ENCODE peak calls at places on chromosome 6, in seven cellular contexts. One of them, this sample, is unnamed.

GRCh38 chr6:28125396-28125795 is 987 bp downstream of the ZSCAN16 start:
- DNase-seq in NCI-H1105: no peak
- DNase-seq in amygdala: no peak
- DNase-seq in NCI-H1694: no peak
- DNase-seq in head of caudate nucleus: no peak
- DNase-seq in suprapubic skin: no peak
- DNase-seq in left colon: no peak
- DNase-seq in this sample: no peak

GRCh38 chr6:139764498-139764986 is 390.1 kb upstream of the CITED2 start:
- DNase-seq in head of caudate nucleus: peak; percentile 4
- DNase-seq in NCI-H1105: no peak
- DNase-seq in NCI-H1694: no peak
- DNase-seq in left colon: no peak
- DNase-seq in amygdala: no peak
- DNase-seq in suprapubic skin: no peak
- DNase-seq in this sample: no peak

GRCh38 chr6:25315194-25315593 is 36.0 kb downstream of the CARMIL1 start:
- DNase-seq in amygdala: no peak
- DNase-seq in head of caudate nucleus: no peak
- DNase-seq in NCI-H1105: no peak
- DNase-seq in NCI-H1694: no peak
- DNase-seq in left colon: no peak
- DNase-seq in suprapubic skin: no peak
- DNase-seq in this sample: no peak

GRCh38 chr6:1524040-1524480 is 85.7 kb upstream of the FOXC1 start:
- DNase-seq in NCI-H1694: no peak
- DNase-seq in head of caudate nucleus: no peak
- DNase-seq in NCI-H1105: no peak
- DNase-seq in amygdala: no peak
- DNase-seq in suprapubic skin: no peak
- DNase-seq in left colon: peak; percentile 56
- DNase-seq in this sample: peak; percentile 82

GRCh38 chr6:107690864-107691661 is 133.1 kb downstream of the SCML4 start:
- DNase-seq in head of caudate nucleus: no peak
- DNase-seq in NCI-H1694: no peak
- DNase-seq in NCI-H1105: no peak
- DNase-seq in amygdala: no peak
- DNase-seq in suprapubic skin: no peak
- DNase-seq in left colon: no peak
- DNase-seq in this sample: no peak

GRCh38 chr6:122947355-122947754 is 48.7 kb upstream of the CLVS2 start:
- DNase-seq in suprapubic skin: no peak
- DNase-seq in amygdala: no peak
- DNase-seq in NCI-H1694: no peak
- DNase-seq in head of caudate nucleus: no peak
- DNase-seq in NCI-H1105: no peak
- DNase-seq in left colon: no peak
- DNase-seq in this sample: no peak

GRCh38 chr6:163147988-163148387 is 266.5 kb upstream of the QKI start:
- DNase-seq in amygdala: no peak
- DNase-seq in suprapubic skin: no peak
- DNase-seq in NCI-H1694: no peak
- DNase-seq in head of caudate nucleus: no peak
- DNase-seq in NCI-H1105: no peak
- DNase-seq in left colon: no peak
- DNase-seq in this sample: no peak

GRCh38 chr6:78300885-78301284 is 566.5 kb upstream of the IRAK1BP1 start:
- DNase-seq in suprapubic skin: no peak
- DNase-seq in NCI-H1694: no peak
- DNase-seq in NCI-H1105: no peak
- DNase-seq in head of caudate nucleus: no peak
- DNase-seq in amygdala: no peak
- DNase-seq in left colon: no peak
- DNase-seq in this sample: no peak

GRCh38 chr6:16533721-16534136 is 227.5 kb downstream of the ATXN1 start:
- DNase-seq in left colon: no peak
- DNase-seq in NCI-H1694: no peak
- DNase-seq in NCI-H1105: no peak
- DNase-seq in amygdala: no peak
- DNase-seq in suprapubic skin: no peak
- DNase-seq in head of caudate nucleus: no peak
- DNase-seq in this sample: no peak

GRCh38 chr6:119562168-119562567 is 212.6 kb upstream of the MAN1A1 start:
- DNase-seq in amygdala: no peak
- DNase-seq in NCI-H1105: no peak
- DNase-seq in NCI-H1694: no peak
- DNase-seq in suprapubic skin: no peak
- DNase-seq in left colon: no peak
- DNase-seq in head of caudate nucleus: no peak
- DNase-seq in this sample: no peak

GRCh38 chr6:105318660-105319059 is 84.2 kb downstream of the PREP start:
- DNase-seq in suprapubic skin: no peak
- DNase-seq in head of caudate nucleus: no peak
- DNase-seq in NCI-H1694: no peak
- DNase-seq in left colon: no peak
- DNase-seq in amygdala: no peak
- DNase-seq in NCI-H1105: no peak
- DNase-seq in this sample: no peak

GRCh38 chr6:7910654-7911344 is at the start of gene TXNDC5:
- DNase-seq in head of caudate nucleus: peak; percentile 86
- DNase-seq in left colon: peak; percentile 75
- DNase-seq in suprapubic skin: peak; percentile 75
- DNase-seq in NCI-H1694: peak; percentile 42
- DNase-seq in amygdala: peak; percentile 50
- DNase-seq in NCI-H1105: peak; percentile 56
- DNase-seq in this sample: peak; percentile 80

GRCh38 chr6:95228636-95229035 is 348.7 kb upstream of the MANEA start:
- DNase-seq in left colon: no peak
- DNase-seq in head of caudate nucleus: no peak
- DNase-seq in NCI-H1105: no peak
- DNase-seq in NCI-H1694: no peak
- DNase-seq in amygdala: no peak
- DNase-seq in suprapubic skin: no peak
- DNase-seq in this sample: no peak

GRCh38 chr6:155201461-155202226 is 62.2 kb upstream of the CLDN20 start:
- DNase-seq in suprapubic skin: no peak
- DNase-seq in left colon: no peak
- DNase-seq in NCI-H1105: no peak
- DNase-seq in head of caudate nucleus: no peak
- DNase-seq in amygdala: no peak
- DNase-seq in NCI-H1694: no peak
- DNase-seq in this sample: no peak

GRCh38 chr6:87794922-87795885 is 93.2 kb upstream of the AKIRIN2 start:
- DNase-seq in head of caudate nucleus: no peak
- DNase-seq in left colon: no peak
- DNase-seq in NCI-H1694: no peak
- DNase-seq in suprapubic skin: no peak
- DNase-seq in amygdala: no peak
- DNase-seq in NCI-H1105: no peak
- DNase-seq in this sample: no peak

GRCh38 chr6:27374824-27375612 is 13.5 kb upstream of the ZNF391 start:
- DNase-seq in suprapubic skin: peak; percentile 78
- DNase-seq in NCI-H1694: no peak
- DNase-seq in head of caudate nucleus: peak; percentile 76
- DNase-seq in left colon: peak; percentile 84
- DNase-seq in NCI-H1105: peak; percentile 84
- DNase-seq in amygdala: peak; percentile 59
- DNase-seq in this sample: peak; percentile 85

GRCh38 chr6:1311400-1312192 is at the start of gene FOXQ1:
- DNase-seq in head of caudate nucleus: no peak
- DNase-seq in NCI-H1694: no peak
- DNase-seq in NCI-H1105: peak; percentile 58
- DNase-seq in left colon: peak; percentile 45
- DNase-seq in amygdala: no peak
- DNase-seq in suprapubic skin: peak; percentile 83
- DNase-seq in this sample: peak; percentile 76

GRCh38 chr6:26439151-26439550 is 1.2 kb upstream of the BTN3A3 start:
- DNase-seq in left colon: no peak
- DNase-seq in amygdala: no peak
- DNase-seq in NCI-H1694: no peak
- DNase-seq in NCI-H1105: no peak
- DNase-seq in head of caudate nucleus: no peak
- DNase-seq in suprapubic skin: no peak
- DNase-seq in this sample: no peak

GRCh38 chr6:32113386-32114352 is 4.5 kb upstream of the TNXB start:
- DNase-seq in NCI-H1694: no peak
- DNase-seq in NCI-H1105: no peak
- DNase-seq in suprapubic skin: peak; percentile 93
- DNase-seq in amygdala: peak; percentile 42
- DNase-seq in left colon: peak; percentile 69
- DNase-seq in head of caudate nucleus: no peak
- DNase-seq in this sample: peak; percentile 68

GRCh38 chr6:35259946-35260626 is 551 bp downstream of the ZNF76 start:
- DNase-seq in NCI-H1105: peak; percentile 78
- DNase-seq in left colon: peak; percentile 83
- DNase-seq in amygdala: no peak
- DNase-seq in NCI-H1694: peak; percentile 27
- DNase-seq in suprapubic skin: peak; percentile 91
- DNase-seq in head of caudate nucleus: peak; percentile 47
- DNase-seq in this sample: peak; percentile 74

GRCh38 chr6:22926613-22927348 is 357.4 kb downstream of the HDGFL1 start:
- DNase-seq in suprapubic skin: no peak
- DNase-seq in amygdala: no peak
- DNase-seq in NCI-H1105: no peak
- DNase-seq in left colon: no peak
- DNase-seq in head of caudate nucleus: no peak
- DNase-seq in NCI-H1694: no peak
- DNase-seq in this sample: no peak

GRCh38 chr6:158687507-158687906 is 37.7 kb downstream of the SYTL3 start:
- DNase-seq in NCI-H1694: no peak
- DNase-seq in head of caudate nucleus: no peak
- DNase-seq in suprapubic skin: no peak
- DNase-seq in NCI-H1105: no peak
- DNase-seq in left colon: no peak
- DNase-seq in amygdala: no peak
- DNase-seq in this sample: no peak

GRCh38 chr6:21731411-21732031 is 138.0 kb downstream of the SOX4 start:
- DNase-seq in NCI-H1694: no peak
- DNase-seq in amygdala: no peak
- DNase-seq in suprapubic skin: no peak
- DNase-seq in NCI-H1105: no peak
- DNase-seq in left colon: no peak
- DNase-seq in head of caudate nucleus: no peak
- DNase-seq in this sample: peak; percentile 43

GRCh38 chr6:81822584-81822983 is 70.1 kb upstream of the TENT5A start:
- DNase-seq in left colon: no peak
- DNase-seq in suprapubic skin: no peak
- DNase-seq in NCI-H1105: no peak
- DNase-seq in amygdala: no peak
- DNase-seq in head of caudate nucleus: no peak
- DNase-seq in NCI-H1694: no peak
- DNase-seq in this sample: no peak

GRCh38 chr6:118353564-118353963 is 194.5 kb upstream of the PLN start:
- DNase-seq in NCI-H1105: peak; percentile 73
- DNase-seq in left colon: no peak
- DNase-seq in head of caudate nucleus: no peak
- DNase-seq in amygdala: no peak
- DNase-seq in suprapubic skin: no peak
- DNase-seq in NCI-H1694: no peak
- DNase-seq in this sample: no peak

GRCh38 chr6:127933852-127934840 is 33.3 kb upstream of the THEMIS start:
- DNase-seq in left colon: no peak
- DNase-seq in NCI-H1694: no peak
- DNase-seq in head of caudate nucleus: no peak
- DNase-seq in suprapubic skin: no peak
- DNase-seq in amygdala: no peak
- DNase-seq in NCI-H1105: no peak
- DNase-seq in this sample: no peak

GRCh38 chr6:2111162-2111677 is 134.2 kb downstream of the GMDS start:
- DNase-seq in head of caudate nucleus: no peak
- DNase-seq in NCI-H1694: no peak
- DNase-seq in suprapubic skin: no peak
- DNase-seq in amygdala: no peak
- DNase-seq in left colon: no peak
- DNase-seq in NCI-H1105: no peak
- DNase-seq in this sample: no peak

GRCh38 chr6:105753184-105754097 is 332.7 kb upstream of the PRDM1 start:
- DNase-seq in NCI-H1105: no peak
- DNase-seq in amygdala: no peak
- DNase-seq in NCI-H1694: no peak
- DNase-seq in head of caudate nucleus: no peak
- DNase-seq in left colon: peak; percentile 90
- DNase-seq in suprapubic skin: no peak
- DNase-seq in this sample: no peak

This sample was measured in pancreas.